ENCODE peak calls at places on chromosomes 6 and 20, in four cellular contexts. One of them, this sample, is unnamed.
A peak's percentile ranks its signal among the peaks of the same experiment; 100 is the strongest.

GRCh38 chr6:169862464-169863148 is 111.2 kb downstream of the ERMARD start:
- DNase-seq in tibial nerve: no peak
- DNase-seq in transverse colon: no peak
- DNase-seq in stomach: peak; percentile 22
- DNase-seq in this sample: no peak

GRCh38 chr6:45448417-45449389 is 71.0 kb upstream of the SUPT3H start:
- DNase-seq in tibial nerve: no peak
- DNase-seq in transverse colon: no peak
- DNase-seq in stomach: no peak
- DNase-seq in this sample: no peak

GRCh38 chr6:21595265-21595950 is 1.9 kb downstream of the SOX4 start:
- DNase-seq in tibial nerve: peak; percentile 29
- DNase-seq in transverse colon: peak; percentile 45
- DNase-seq in stomach: peak; percentile 56
- DNase-seq in this sample: peak; percentile 61

GRCh38 chr6:43698584-43699349 is 11.2 kb upstream of the MRPS18A start:
- DNase-seq in tibial nerve: peak; percentile 54
- DNase-seq in transverse colon: no peak
- DNase-seq in stomach: peak; percentile 85
- DNase-seq in this sample: peak; percentile 26

GRCh38 chr20:59044796-59045195 is 2.2 kb upstream of the PRELID3B start:
- DNase-seq in tibial nerve: no peak
- DNase-seq in transverse colon: peak; percentile 26
- DNase-seq in stomach: no peak
- DNase-seq in this sample: no peak

GRCh38 chr6:12328701-12329100 is 38.5 kb downstream of the EDN1 start:
- DNase-seq in tibial nerve: no peak
- DNase-seq in transverse colon: no peak
- DNase-seq in stomach: no peak
- DNase-seq in this sample: no peak

GRCh38 chr6:21264288-21264818 is 329.2 kb upstream of the SOX4 start:
- DNase-seq in tibial nerve: no peak
- DNase-seq in transverse colon: no peak
- DNase-seq in stomach: no peak
- DNase-seq in this sample: no peak

GRCh38 chr6:135187372-135187771 is 6.3 kb downstream of the MYB start:
- DNase-seq in tibial nerve: no peak
- DNase-seq in transverse colon: no peak
- DNase-seq in stomach: no peak
- DNase-seq in this sample: no peak

GRCh38 chr6:13591205-13591921 is 17.0 kb downstream of the SIRT5 start:
- DNase-seq in tibial nerve: no peak
- DNase-seq in transverse colon: no peak
- DNase-seq in stomach: no peak
- DNase-seq in this sample: no peak

GRCh38 chr6:7108196-7108963 is 619 bp downstream of the RREB1 start:
- DNase-seq in tibial nerve: peak; percentile 40
- DNase-seq in transverse colon: peak; percentile 61
- DNase-seq in stomach: peak; percentile 61
- DNase-seq in this sample: peak; percentile 66

GRCh38 chr6:111938710-111939109 is 65.5 kb upstream of the FYN start:
- DNase-seq in tibial nerve: no peak
- DNase-seq in transverse colon: no peak
- DNase-seq in stomach: no peak
- DNase-seq in this sample: no peak

GRCh38 chr20:25050501-25051350 is 7.2 kb downstream of the ACSS1 start:
- DNase-seq in tibial nerve: no peak
- DNase-seq in transverse colon: peak; percentile 6
- DNase-seq in stomach: peak; percentile 22
- DNase-seq in this sample: no peak

GRCh38 chr20:48002517-48002970 is 217.3 kb upstream of the SULF2 start:
- DNase-seq in tibial nerve: no peak
- DNase-seq in transverse colon: no peak
- DNase-seq in stomach: no peak
- DNase-seq in this sample: no peak

GRCh38 chr6:168737481-168737880 is 296.5 kb downstream of the SMOC2 start:
- DNase-seq in tibial nerve: no peak
- DNase-seq in transverse colon: no peak
- DNase-seq in stomach: no peak
- DNase-seq in this sample: no peak

GRCh38 chr6:84284428-84285033 is 57.1 kb upstream of the CEP162 start:
- DNase-seq in tibial nerve: no peak
- DNase-seq in transverse colon: no peak
- DNase-seq in stomach: no peak
- DNase-seq in this sample: peak; percentile 6

GRCh38 chr6:137160763-137161162 is 12.7 kb downstream of the IL22RA2 start:
- DNase-seq in tibial nerve: no peak
- DNase-seq in transverse colon: no peak
- DNase-seq in stomach: no peak
- DNase-seq in this sample: no peak

GRCh38 chr6:38882157-38882556 is 166.4 kb upstream of the GLP1R start:
- DNase-seq in tibial nerve: no peak
- DNase-seq in transverse colon: no peak
- DNase-seq in stomach: no peak
- DNase-seq in this sample: no peak

GRCh38 chr6:1820165-1820564 is 210.4 kb downstream of the FOXC1 start:
- DNase-seq in tibial nerve: no peak
- DNase-seq in transverse colon: no peak
- DNase-seq in stomach: no peak
- DNase-seq in this sample: no peak

GRCh38 chr6:12485226-12485764 is 195.1 kb downstream of the EDN1 start:
- DNase-seq in tibial nerve: no peak
- DNase-seq in transverse colon: no peak
- DNase-seq in stomach: no peak
- DNase-seq in this sample: no peak

GRCh38 chr20:53728359-53728758 is 134.7 kb upstream of the ZNF217 start:
- DNase-seq in tibial nerve: no peak
- DNase-seq in transverse colon: no peak
- DNase-seq in stomach: no peak
- DNase-seq in this sample: no peak

GRCh38 chr6:154805288-154805911 is 72.2 kb downstream of the SCAF8 start:
- DNase-seq in tibial nerve: no peak
- DNase-seq in transverse colon: no peak
- DNase-seq in stomach: no peak
- DNase-seq in this sample: no peak

GRCh38 chr20:24995741-24996448 is 3.3 kb upstream of the APMAP start:
- DNase-seq in tibial nerve: no peak
- DNase-seq in transverse colon: no peak
- DNase-seq in stomach: no peak
- DNase-seq in this sample: no peak

GRCh38 chr6:89750338-89750737 is 69.3 kb downstream of the MDN1 start:
- DNase-seq in tibial nerve: no peak
- DNase-seq in transverse colon: no peak
- DNase-seq in stomach: no peak
- DNase-seq in this sample: no peak

GRCh38 chr20:44586289-44586911 is 4.0 kb downstream of the PKIG start:
- DNase-seq in tibial nerve: no peak
- DNase-seq in transverse colon: peak; percentile 36
- DNase-seq in stomach: no peak
- DNase-seq in this sample: peak; percentile 11

GRCh38 chr20:44583179-44583578 is 800 bp downstream of the PKIG start:
- DNase-seq in tibial nerve: no peak
- DNase-seq in transverse colon: no peak
- DNase-seq in stomach: no peak
- DNase-seq in this sample: no peak

GRCh38 chr20:44582321-44583025 is at the start of gene PKIG:
- DNase-seq in tibial nerve: peak; percentile 36
- DNase-seq in transverse colon: no peak
- DNase-seq in stomach: no peak
- DNase-seq in this sample: no peak

GRCh38 chr20:44585042-44585968 is 2.9 kb downstream of the PKIG start:
- DNase-seq in tibial nerve: no peak
- DNase-seq in transverse colon: no peak
- DNase-seq in stomach: no peak
- DNase-seq in this sample: no peak

DNA sequence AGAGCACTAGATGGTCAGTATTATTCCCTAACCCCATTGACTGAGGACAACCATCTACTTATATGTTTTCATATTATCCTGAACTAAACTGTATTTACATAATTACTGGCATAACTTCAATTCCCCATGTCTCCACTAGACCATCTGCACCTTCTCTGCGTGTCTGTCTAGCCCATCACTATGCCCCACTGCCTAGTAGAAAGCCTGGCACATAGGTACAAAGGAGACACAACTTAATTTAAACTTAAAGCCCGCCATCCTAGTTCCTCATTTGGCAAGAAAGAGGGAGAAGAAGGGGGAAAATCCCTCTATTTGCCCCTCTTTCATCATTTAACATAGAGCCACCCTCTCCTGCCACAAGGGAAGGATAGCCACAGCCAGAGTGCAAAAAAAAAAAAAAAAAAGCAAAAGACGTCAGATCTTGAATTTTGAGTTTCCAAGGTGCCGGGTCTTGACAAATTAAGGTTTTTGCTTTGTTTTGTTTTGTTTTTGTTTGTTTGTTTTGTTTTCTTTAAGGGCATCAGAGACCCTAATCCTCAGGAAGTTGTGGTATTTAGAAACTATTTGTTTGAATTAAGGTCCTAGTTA is 1.8 kb downstream of the PKIG start:
- DNase-seq in tibial nerve: no peak
- DNase-seq in transverse colon: no peak
- DNase-seq in stomach: no peak
- DNase-seq in this sample: no peak
- H3K4me1 ChIP-seq in tibial nerve: no peaks in the 10 kb centered on the region
- H3K4me1 ChIP-seq in transverse colon: peaks cover 37% of the 10 kb centered on the region
- H3K4me1 ChIP-seq in stomach: peaks cover 60% of the 10 kb centered on the region
- H3K4me1 ChIP-seq in this sample: peaks cover 5% of the 10 kb centered on the region

GRCh38 chr20:19026121-19026878 is 186.1 kb upstream of the SLC24A3 start:
- DNase-seq in tibial nerve: no peak
- DNase-seq in transverse colon: no peak
- DNase-seq in stomach: no peak
- DNase-seq in this sample: no peak

GRCh38 chr20:19025430-19026120 is 186.9 kb upstream of the SLC24A3 start:
- DNase-seq in tibial nerve: no peak
- DNase-seq in transverse colon: no peak
- DNase-seq in stomach: no peak
- DNase-seq in this sample: no peak

GRCh38 chr20:19027971-19028370 is 184.5 kb upstream of the SLC24A3 start:
- DNase-seq in tibial nerve: no peak
- DNase-seq in transverse colon: no peak
- DNase-seq in stomach: no peak
- DNase-seq in this sample: no peak

GRCh38 chr20:19024296-19025035 is 188.0 kb upstream of the SLC24A3 start:
- DNase-seq in tibial nerve: no peak
- DNase-seq in transverse colon: no peak
- DNase-seq in stomach: no peak
- DNase-seq in this sample: no peak

DNA sequence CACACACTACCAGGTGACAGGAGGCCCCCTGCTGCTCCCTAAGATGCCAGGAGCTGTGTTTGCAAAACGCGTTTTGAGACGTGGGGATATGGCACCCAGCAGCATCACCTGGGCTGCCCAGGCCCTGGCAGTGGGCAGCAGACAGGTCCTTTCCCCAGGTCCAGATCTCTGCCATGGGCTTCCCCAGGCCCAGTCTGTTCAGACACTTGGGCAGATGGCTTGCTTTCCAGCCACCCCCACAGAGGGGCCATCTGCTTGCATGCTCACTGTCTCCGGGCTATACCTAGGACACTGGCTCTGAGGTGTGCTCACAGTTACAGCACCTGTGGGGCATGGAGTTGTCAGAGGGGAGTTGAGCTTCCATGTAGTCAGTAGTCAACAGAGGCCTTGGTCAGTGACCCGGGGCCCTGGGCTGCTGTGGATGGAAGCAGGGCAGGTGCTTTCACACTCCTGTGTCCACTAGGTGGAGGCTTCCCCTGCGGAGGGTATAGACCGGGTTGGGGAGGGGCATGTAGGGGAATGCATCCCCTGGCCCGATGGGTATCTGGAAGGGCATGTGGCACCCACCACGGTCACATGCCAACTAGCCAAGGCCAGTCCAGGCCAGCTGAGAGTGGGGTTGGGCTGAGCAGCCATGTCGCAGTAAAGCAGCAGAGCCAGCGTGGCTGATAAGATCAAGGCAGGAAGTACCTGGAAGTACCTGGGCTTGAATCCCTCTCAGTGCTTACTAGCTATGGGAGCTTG is 185.4 kb upstream of the SLC24A3 start:
- DNase-seq in tibial nerve: no peak
- DNase-seq in transverse colon: no peak
- DNase-seq in stomach: no peak
- DNase-seq in this sample: no peak
- TF ChIP-seq CTCF in tibial nerve: no peak
- TF ChIP-seq CTCF in transverse colon: no peak
- TF ChIP-seq CTCF in stomach: no peak
- TF ChIP-seq CTCF in this sample: no peak

GRCh38 chr20:57428611-57429496 is 37.7 kb downstream of the RBM38 start:
- DNase-seq in tibial nerve: no peak
- DNase-seq in transverse colon: no peak
- DNase-seq in stomach: peak; percentile 70
- DNase-seq in this sample: peak; percentile 40

GRCh38 chr20:57432480-57432873 is 41.3 kb downstream of the RBM38 start:
- DNase-seq in tibial nerve: no peak
- DNase-seq in transverse colon: no peak
- DNase-seq in stomach: no peak
- DNase-seq in this sample: no peak

GRCh38 chr20:57427239-57428127 is 36.3 kb downstream of the RBM38 start:
- DNase-seq in tibial nerve: no peak
- DNase-seq in transverse colon: no peak
- DNase-seq in stomach: no peak
- DNase-seq in this sample: no peak

GRCh38 chr20:57431539-57431835 is 40.3 kb downstream of the RBM38 start:
- DNase-seq in tibial nerve: no peak
- DNase-seq in transverse colon: no peak
- DNase-seq in stomach: no peak
- DNase-seq in this sample: no peak

GRCh38 chr20:57429579-57430202 is 38.5 kb downstream of the RBM38 start:
- DNase-seq in tibial nerve: no peak
- DNase-seq in transverse colon: no peak
- DNase-seq in stomach: no peak
- DNase-seq in this sample: no peak
- H3K4me3 ChIP-seq in tibial nerve: no peak overlapping the region
- H3K4me3 ChIP-seq in transverse colon: no peak overlapping the region
- H3K4me3 ChIP-seq in stomach: no peak overlapping the region
- H3K4me3 ChIP-seq in this sample: no peak overlapping the region

DNA sequence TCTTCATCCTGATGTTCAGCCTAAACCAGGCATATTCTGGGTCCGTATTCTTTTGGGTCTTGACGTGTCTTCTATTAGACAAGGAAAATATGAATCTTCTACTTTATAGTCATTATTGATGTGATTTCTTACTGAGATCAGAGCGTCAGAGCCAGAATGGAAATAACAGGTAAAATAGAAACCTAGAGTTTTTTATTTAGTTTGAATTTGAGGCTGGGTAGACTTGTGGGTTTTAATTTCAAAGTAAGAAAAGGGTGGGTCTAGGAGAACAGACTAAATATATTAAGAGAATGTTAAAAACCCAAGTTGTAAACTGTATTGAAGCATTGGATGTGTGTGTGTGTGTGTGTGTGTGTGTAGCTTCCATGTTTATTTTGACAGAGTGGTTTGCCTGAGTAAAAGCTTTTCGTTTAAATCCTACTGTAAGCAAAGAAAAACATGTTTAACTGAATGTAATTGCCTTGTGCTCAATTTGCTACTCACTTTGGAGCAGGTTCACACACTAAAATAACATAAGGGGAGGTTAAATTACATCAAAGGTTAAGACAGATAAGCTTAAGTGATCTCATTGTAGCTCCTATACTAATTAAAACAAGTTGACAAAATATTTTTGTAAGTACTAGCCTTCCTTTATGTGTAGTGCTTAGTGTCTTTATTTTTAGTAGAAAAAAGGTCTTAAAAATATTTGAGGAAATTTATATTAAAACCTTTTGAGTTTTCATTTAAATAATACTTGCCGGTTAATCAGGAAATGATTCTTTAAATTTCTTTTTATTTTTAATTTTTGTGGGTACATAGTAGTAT is 17.4 kb downstream of the HECA start:
- DNase-seq in tibial nerve: no peak
- DNase-seq in transverse colon: no peak
- DNase-seq in stomach: no peak
- DNase-seq in this sample: no peak
- H3K4me1 ChIP-seq in tibial nerve: no peaks in the 10 kb centered on the region
- H3K4me1 ChIP-seq in transverse colon: peaks cover 67% of the 10 kb centered on the region
- H3K4me1 ChIP-seq in stomach: peaks cover 84% of the 10 kb centered on the region
- H3K4me1 ChIP-seq in this sample: peaks cover 29% of the 10 kb centered on the region